ENCODE peak calls at places on chromosomes 12 and 14, in five cellular contexts. T is keratinocyte, O is activated B cell treated with CpG ODN at 0.5 μM for 24 hours, N is foreskin fibroblast, A is tibial artery. M is an unnamed sample.

GRCh38 chr12:92123780-92124707 is 21.6 kb downstream of the BTG1 start:
- DNase-seq in T (no peak), O (no peak), N (no peak), A (no peak), M (no peak)

GRCh38 chr12:53625373-53625945 is 723 bp downstream of the ATF7 start:
- DNase-seq in T (no peak), N (no peak), A (no peak), O (no peak), M (no peak)

GRCh38 chr12:59093090-59093489 is 172.8 kb upstream of the LRIG3 start:
- DNase-seq in N (no peak), O (no peak), T (no peak), A (no peak), M (no peak)

GRCh38 chr14:96627811-96628775 is 125.9 kb downstream of the PAPOLA start:
- DNase-seq in A (no peak), T (no peak), O (no peak), N (no peak), M (peak)

GRCh38 chr12:115222220-115222619 is 538.2 kb upstream of the TBX3 start:
- DNase-seq in O (no peak), A (no peak), T (no peak), N (no peak), M (no peak)

GRCh38 chr12:111462134-111462821 is 56.6 kb downstream of the SH2B3 start:
- DNase-seq in O (no peak), A (no peak), N (peak), T (no peak), M (no peak)

GRCh38 chr12:51190820-51191219 is 17.9 kb upstream of the TFCP2 start:
- DNase-seq in N (no peak), T (no peak), A (no peak), O (no peak), M (no peak)

GRCh38 chr12:93125126-93125525 is 196.0 kb upstream of the EEA1 start:
- DNase-seq in O (no peak), N (no peak), A (no peak), T (no peak), M (no peak)

GRCh38 chr14:33455998-33456397 is 494.9 kb downstream of the EGLN3 start:
- DNase-seq in A (no peak), N (no peak), T (no peak), O (no peak), M (no peak)

GRCh38 chr12:29783773-29784666 is at the start of gene TMTC1:
- DNase-seq in T (no peak), N (peak), A (peak), O (no peak), M (peak)

GRCh38 chr12:50017653-50018052 is 7.6 kb downstream of the RACGAP1 start:
- DNase-seq in A (no peak), N (peak), T (no peak), O (no peak), M (no peak)

GRCh38 chr14:94472842-94473241 is 3.2 kb downstream of the SERPINA9 start:
- DNase-seq in A (no peak), O (no peak), N (no peak), T (no peak), M (no peak)

GRCh38 chr12:83349907-83350611 is 663.4 kb downstream of the TMTC2 start:
- DNase-seq in O (no peak), A (no peak), N (no peak), T (no peak), M (no peak)

GRCh38 chr12:25366159-25366558 is 115.4 kb upstream of the KRAS start:
- DNase-seq in T (no peak), O (no peak), A (no peak), N (no peak), M (no peak)

GRCh38 chr12:77007476-77007875 is 57.9 kb downstream of the E2F7 start:
- DNase-seq in N (no peak), O (no peak), A (no peak), T (no peak), M (no peak)

GRCh38 chr14:64928239-64929002 is 14.1 kb downstream of the GPX2 start:
- DNase-seq in A (no peak), O (no peak), N (no peak), T (no peak), M (no peak)

GRCh38 chr12:85979641-85980040 is 105.5 kb downstream of the NTS start:
- DNase-seq in N (no peak), O (no peak), T (no peak), A (no peak), M (no peak)

GRCh38 chr12:14795028-14795448 is 8.2 kb downstream of the WBP11 start:
- DNase-seq in O (no peak), T (no peak), A (no peak), N (no peak), M (no peak)

GRCh38 chr14:102933618-102934231 is 11.3 kb downstream of the AMN start:
- DNase-seq in T (no peak), N (no peak), O (no peak), A (no peak), M (no peak)

GRCh38 chr12:69901141-69901900 is 76.3 kb downstream of the MYRFL start:
- DNase-seq in O (no peak), A (no peak), T (no peak), N (no peak), M (no peak)

GRCh38 chr14:90721619-90722305 is 94.5 kb downstream of the TTC7B start:
- DNase-seq in N (no peak), T (no peak), O (no peak), A (no peak), M (no peak)

GRCh38 chr12:74339211-74339610 is 198.4 kb upstream of the ATXN7L3B start:
- DNase-seq in O (no peak), A (no peak), N (no peak), T (no peak), M (no peak)

GRCh38 chr12:19409376-19409775 is 29.9 kb upstream of the AEBP2 start:
- DNase-seq in A (no peak), O (no peak), T (no peak), N (no peak), M (no peak)

GRCh38 chr14:60002819-60003492 is 83.0 kb downstream of the LRRC9 start:
- DNase-seq in A (peak), T (no peak), N (no peak), O (no peak), M (no peak)

GRCh38 chr12:63844391-63845341 is at the start of gene SRGAP1:
- DNase-seq in T (no peak), A (peak), N (peak), O (no peak), M (peak)
- TF ChIP-seq CTCF in T (no peak), A (no peak), N (peak), O (no peak), M (no peak)

DNA sequence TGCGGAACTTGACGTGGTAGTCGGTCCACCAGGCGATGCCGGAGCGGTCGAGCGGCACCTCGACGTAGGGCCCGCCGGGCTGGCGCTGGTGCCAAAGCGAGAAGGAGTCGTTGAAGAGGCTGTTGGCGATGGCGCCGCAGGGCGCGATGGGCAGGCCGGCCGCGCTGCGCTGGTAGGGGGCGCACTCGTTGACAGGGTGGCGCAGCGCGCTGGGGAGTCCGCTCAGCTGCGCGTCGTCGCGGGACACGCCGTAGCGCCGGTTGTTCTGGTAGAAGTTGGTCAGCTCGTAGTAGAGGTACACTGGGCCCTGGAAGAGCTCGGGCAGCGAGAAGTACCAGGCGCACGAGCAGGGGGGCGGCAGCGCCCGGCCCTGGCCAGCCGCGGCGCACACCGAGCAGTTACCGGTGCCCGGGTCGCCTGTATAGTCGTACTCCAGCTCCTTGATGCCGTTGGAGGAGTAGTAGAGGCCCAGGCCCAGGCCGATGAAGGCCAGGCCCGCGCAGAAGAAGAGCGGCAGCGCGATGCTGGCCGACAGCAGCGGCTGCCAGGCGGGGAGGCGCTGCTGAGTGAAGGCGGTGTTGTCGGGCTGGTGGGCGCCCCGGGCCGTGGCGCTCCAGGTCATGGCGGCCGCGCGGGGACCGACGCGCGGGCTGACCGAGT is 482 bp downstream of the TMEM30B start:
- DNase-seq in T (no peak), A (peak), O (peak), N (peak), M (peak)
- TF ChIP-seq CTCF in T (peak), A (peak), O (no peak), N (peak), M (peak)

GRCh38 chr12:90905691-90906370 is 49.1 kb downstream of the CCER1 start:
- DNase-seq in T (peak), A (no peak), N (peak), O (no peak), M (no peak)

GRCh38 chr12:90908465-90908864 is 46.5 kb downstream of the CCER1 start:
- DNase-seq in O (no peak), N (peak), A (no peak), T (no peak), M (no peak)

GRCh38 chr12:90910958-90911357 is 44.0 kb downstream of the CCER1 start:
- DNase-seq in N (no peak), T (no peak), A (no peak), O (no peak), M (no peak)

DNA sequence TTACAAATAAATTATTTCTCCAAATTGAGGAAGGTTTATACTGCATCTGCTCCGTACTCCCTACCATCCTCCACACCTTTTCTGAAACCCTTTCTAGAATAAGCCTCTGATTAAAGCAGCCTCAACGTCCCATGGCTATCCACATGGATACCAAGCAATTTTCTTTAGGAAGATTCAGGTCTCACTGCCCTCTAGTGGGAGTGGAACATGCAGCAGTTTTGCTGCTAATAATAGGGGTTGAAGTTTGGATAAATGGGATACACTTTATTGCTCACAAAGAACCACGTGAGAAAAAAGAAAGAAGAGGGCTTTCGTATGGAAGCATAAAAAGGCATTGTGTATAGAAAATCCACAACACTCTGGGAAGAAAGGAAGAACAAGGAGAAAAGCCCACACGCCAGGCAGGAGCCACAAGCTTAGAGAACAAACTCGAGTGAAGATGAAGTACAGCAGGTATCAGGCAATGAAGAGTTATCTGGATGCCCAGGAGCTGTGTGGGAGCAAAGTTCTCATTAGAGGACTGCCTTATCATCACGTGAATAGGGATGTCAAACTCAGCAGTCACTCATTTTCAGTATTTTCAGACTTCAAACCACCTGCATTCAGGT is 45.8 kb downstream of the CCER1 start:
- DNase-seq in A (no peak), T (no peak), N (peak), O (no peak), M (peak)
- TF ChIP-seq CTCF in A (peak), T (peak), N (peak), O (no peak), M (peak)

GRCh38 chr14:38342803-38343202 is 86.9 kb upstream of the CLEC14A start:
- DNase-seq in A (no peak), N (peak), T (no peak), O (no peak), M (no peak)
- TF ChIP-seq CTCF in A (no peak), N (no peak), T (no peak), O (no peak), M (no peak)

GRCh38 chr12:27572486-27573255 is 48.7 kb downstream of the PPFIBP1 start:
- DNase-seq in O (no peak), T (no peak), N (peak), A (no peak), M (no peak)
- TF ChIP-seq CTCF in O (no peak), T (no peak), N (no peak), A (no peak), M (no peak)

GRCh38 chr12:68831751-68832503 is 23.9 kb downstream of the MDM2 start:
- DNase-seq in T (no peak), A (no peak), N (no peak), O (no peak), M (no peak)
- TF ChIP-seq CTCF in T (no peak), A (no peak), N (no peak), O (no peak), M (no peak)

GRCh38 chr14:54366726-54367707 is 29.8 kb upstream of the CDKN3 start:
- DNase-seq in T (no peak), A (no peak), N (peak), O (no peak), M (no peak)
- TF ChIP-seq CTCF in T (peak), A (no peak), N (peak), O (no peak), M (peak)

DNA sequence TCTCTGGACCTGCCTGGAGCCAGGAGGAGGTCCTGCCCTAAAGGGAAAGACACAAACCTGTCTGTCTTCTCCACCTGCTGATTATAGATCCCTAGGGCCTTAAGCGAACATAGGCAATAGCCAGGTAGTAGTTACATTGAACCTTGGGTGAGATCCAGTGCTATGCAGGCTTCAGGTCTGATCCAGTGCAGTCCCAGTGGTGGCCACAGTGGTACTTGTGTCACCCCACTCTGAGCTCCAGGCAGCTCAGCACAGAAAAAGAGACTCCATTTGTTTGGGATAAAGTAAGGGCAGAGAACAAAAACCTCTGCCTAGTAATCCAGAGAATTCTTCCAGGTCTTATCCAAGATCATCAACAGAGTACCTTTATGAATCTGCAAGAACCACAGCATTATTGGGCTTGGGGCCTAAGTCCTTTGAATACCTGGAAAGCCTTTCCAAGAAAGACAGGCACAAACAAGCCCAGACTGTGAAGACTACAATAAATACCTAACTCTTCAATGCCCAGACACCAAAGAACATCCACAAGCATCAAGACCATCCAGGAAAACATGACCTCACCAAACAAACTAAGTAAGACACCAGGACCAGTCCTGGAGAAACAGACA is 60.4 kb upstream of the KTN1 start:
- DNase-seq in T (no peak), O (no peak), N (no peak), A (no peak), M (no peak)
- TF ChIP-seq CTCF in T (peak), O (no peak), N (no peak), A (no peak), M (no peak)

GRCh38 chr12:48182659-48183058 is 785 bp upstream of the CCDC184 start:
- DNase-seq in O (no peak), A (no peak), N (no peak), T (no peak), M (no peak)

GRCh38 chr12:48183876-48184548 is 568 bp downstream of the CCDC184 start:
- DNase-seq in T (no peak), O (peak), N (no peak), A (no peak), M (no peak)

GRCh38 chr12:48184549-48184922 is 1.1 kb downstream of the CCDC184 start:
- DNase-seq in T (no peak), O (peak), N (no peak), A (no peak), M (no peak)

GRCh38 chr12:48185181-48185919 is 1.9 kb downstream of the CCDC184 start:
- DNase-seq in T (no peak), O (peak), N (peak), A (no peak), M (no peak)

DNA sequence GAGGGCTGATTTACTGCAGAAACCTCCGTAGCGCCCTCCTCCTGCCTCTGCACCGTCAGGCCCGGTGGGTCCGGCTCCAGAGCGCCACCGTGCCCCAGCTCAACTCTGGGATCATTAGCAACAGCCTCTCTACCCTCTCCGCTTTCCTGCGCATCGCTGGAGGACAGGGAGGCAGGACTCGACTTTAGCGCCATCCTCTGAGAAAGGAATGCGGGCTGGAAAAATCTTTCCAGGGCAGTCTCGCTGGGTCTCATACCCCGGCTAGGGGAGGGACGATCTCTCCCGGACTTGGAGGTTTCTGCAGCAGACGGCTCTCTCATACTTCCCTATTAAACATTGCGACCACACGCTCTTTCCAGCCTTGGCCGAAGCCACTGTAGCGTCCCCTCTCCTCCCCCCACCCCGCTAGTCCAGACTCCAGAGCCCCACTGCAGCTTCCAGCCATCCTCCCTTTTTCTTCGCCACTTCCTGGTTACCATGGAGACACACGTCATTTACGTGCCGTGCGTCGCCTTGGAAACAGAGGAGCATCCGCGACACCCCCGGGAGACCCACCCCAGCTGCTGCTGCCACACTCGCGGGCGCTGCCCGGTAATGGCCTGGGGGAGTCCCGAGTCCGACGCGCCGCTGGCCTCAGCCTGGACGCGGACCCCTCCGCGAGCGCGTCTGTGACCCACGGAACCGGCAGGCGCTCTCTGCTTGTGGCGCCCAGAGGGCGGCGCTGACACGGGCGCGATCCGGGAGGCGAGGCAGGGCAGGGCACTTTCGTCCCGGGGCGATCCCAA is at the start of gene CCDC184:
- DNase-seq in O (peak), A (peak), T (no peak), N (peak), M (peak)
- TF ChIP-seq CTCF in O (no peak), A (no peak), T (peak), N (peak), M (peak)

GRCh38 chr12:103308396-103308795 is 187.4 kb downstream of the C12orf42 start:
- DNase-seq in A (no peak), O (no peak), N (no peak), T (no peak), M (no peak)
- TF ChIP-seq CTCF in A (no peak), O (no peak), N (no peak), T (no peak), M (no peak)